ENCODE peak calls at places on chromosomes 5 and 9, in seven cellular contexts. N is adrenal gland; H is CD4-positive, alpha-beta memory T cell; A is Panc1; B is Karpas-422; Q is coronary artery; T is iPS DF 6.9. Y is an unnamed sample.

GRCh38 chr5:145056805-145057204 is 778.3 kb downstream of the PRELID2 start:
- DNase-seq in T (no peak), H (no peak), A (no peak), B (no peak), Q (no peak), N (no peak), Y (no peak)

GRCh38 chr5:73948289-73948688 is 322.3 kb downstream of the ARHGEF28 start:
- DNase-seq in Q (no peak), N (no peak), A (no peak), H (no peak), T (no peak), B (no peak), Y (no peak)

GRCh38 chr9:134898319-134898718 is 17.7 kb downstream of the FCN2 start:
- DNase-seq in H (no peak), Q (no peak), B (no peak), N (peak; percentile 11), A (no peak), T (no peak), Y (no peak)

GRCh38 chr9:12818431-12819000 is 43.7 kb downstream of the LURAP1L start:
- DNase-seq in T (no peak), B (no peak), N (no peak), H (no peak), A (no peak), Q (no peak), Y (no peak)

GRCh38 chr5:179385892-179386291 is 40.6 kb upstream of the ADAMTS2 start:
- DNase-seq in B (no peak), H (no peak), T (no peak), A (no peak), Q (peak; percentile 26), N (peak; percentile 4), Y (no peak)

GRCh38 chr5:127011151-127011550 is 19.2 kb downstream of the MARCHF3 start:
- DNase-seq in B (no peak), H (no peak), T (no peak), Q (no peak), A (no peak), N (no peak), Y (no peak)

GRCh38 chr9:32344551-32345182 is 39.8 kb upstream of the ACO1 start:
- DNase-seq in Q (no peak), H (no peak), B (no peak), T (peak; percentile 75), A (no peak), N (no peak), Y (no peak)

GRCh38 chr5:157459715-157460599 is at the start of gene NIPAL4:
- DNase-seq in N (no peak), T (no peak), H (peak; percentile 23), A (no peak), Q (peak; percentile 73), B (no peak), Y (no peak)

GRCh38 chr9:126295936-126296600 is 30.6 kb upstream of the MVB12B start:
- DNase-seq in H (no peak), Q (no peak), T (no peak), N (no peak), A (no peak), B (no peak), Y (no peak)

GRCh38 chr5:36651775-36652685 is 45.6 kb downstream of the SLC1A3 start:
- DNase-seq in Q (no peak), A (no peak), T (no peak), H (no peak), N (no peak), B (no peak), Y (no peak)

GRCh38 chr5:163505475-163506457 is at the start of gene MAT2B:
- DNase-seq in Q (peak; percentile 95), T (peak; percentile 87), A (peak; percentile 75), H (peak; percentile 95), N (peak; percentile 95), B (peak; percentile 98), Y (peak; percentile 96)

GRCh38 chr9:88835038-88835466 is 156.2 kb upstream of the S1PR3 start:
- DNase-seq in N (no peak), T (no peak), B (no peak), H (peak; percentile 56), A (no peak), Q (no peak), Y (peak; percentile 28)

GRCh38 chr5:156230887-156231286 is 96.1 kb upstream of the SGCD start:
- DNase-seq in Q (no peak), T (no peak), N (no peak), H (no peak), B (no peak), A (no peak), Y (no peak)

GRCh38 chr9:126376903-126377342 is 50.3 kb downstream of the MVB12B start:
- DNase-seq in H (no peak), Q (no peak), N (no peak), B (no peak), A (no peak), T (no peak), Y (no peak)

GRCh38 chr9:13817754-13818278 is 496.1 kb downstream of the NFIB start:
- DNase-seq in H (no peak), A (no peak), N (no peak), T (no peak), B (no peak), Q (no peak), Y (no peak)

GRCh38 chr5:170861855-170862766 is at the start of gene RANBP17:
- DNase-seq in B (no peak), H (no peak), Q (no peak), A (no peak), T (peak; percentile 43), N (peak; percentile 74), Y (no peak)

GRCh38 chr5:135069016-135069770 is 35.2 kb upstream of the PITX1 start:
- DNase-seq in A (no peak), B (no peak), Q (no peak), H (no peak), T (no peak), N (no peak), Y (no peak)

GRCh38 chr5:97478513-97478912 is 295.5 kb upstream of the RIOK2 start:
- DNase-seq in A (no peak), Q (no peak), T (no peak), N (no peak), H (no peak), B (no peak), Y (no peak)

GRCh38 chr5:38719916-38720315 is 125.9 kb upstream of the OSMR start:
- DNase-seq in T (no peak), H (no peak), A (no peak), B (no peak), N (no peak), Q (no peak), Y (no peak)

GRCh38 chr9:99677281-99677680 is 144.4 kb upstream of the NR4A3 start:
- DNase-seq in H (no peak), N (no peak), T (no peak), A (no peak), Q (no peak), B (no peak), Y (no peak)

GRCh38 chr5:141272906-141273305 is 27.7 kb downstream of the PCDHB15 start:
- DNase-seq in B (peak; percentile 51), T (peak; percentile 5), A (no peak), Q (no peak), H (no peak), N (no peak), Y (peak; percentile 23)

GRCh38 chr5:75568202-75568601 is 43.1 kb upstream of the ANKDD1B start:
- DNase-seq in N (no peak), A (no peak), T (no peak), B (no peak), H (no peak), Q (no peak), Y (no peak)

GRCh38 chr5:75567710-75568109 is 43.5 kb upstream of the ANKDD1B start:
- DNase-seq in Q (no peak), N (no peak), B (peak; percentile 44), T (no peak), A (no peak), H (no peak), Y (no peak)

GRCh38 chr5:75574791-75575190 is 36.5 kb upstream of the ANKDD1B start:
- DNase-seq in H (no peak), B (peak; percentile 53), A (no peak), N (no peak), T (no peak), Q (no peak), Y (no peak)

GRCh38 chr5:75566710-75567309 is 44.4 kb upstream of the ANKDD1B start:
- DNase-seq in T (no peak), B (peak; percentile 67), N (no peak), H (peak; percentile 14), Q (no peak), A (peak; percentile 86), Y (no peak)

DNA sequence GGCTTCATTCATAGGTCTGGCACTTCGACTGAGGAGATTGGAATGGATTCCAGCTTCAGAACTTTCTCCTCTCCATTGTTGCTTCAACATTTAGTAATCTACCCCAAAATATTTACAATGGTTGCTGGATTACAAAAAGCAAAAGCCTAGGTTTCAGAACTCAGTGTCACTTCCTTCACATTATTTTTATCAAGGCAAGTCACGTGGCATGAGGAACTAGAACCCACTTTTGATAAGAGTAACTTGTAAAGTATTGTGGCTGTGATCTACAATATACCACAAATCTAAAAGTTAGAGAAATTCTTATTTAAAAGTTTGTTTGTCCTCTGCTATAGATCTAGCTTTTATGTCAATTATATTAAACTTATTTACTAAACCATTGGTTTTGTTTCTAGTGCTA is 39.7 kb upstream of the ANKDD1B start:
- DNase-seq in T (no peak), A (no peak), N (no peak), H (no peak), B (no peak), Q (no peak), Y (no peak)
- H3K27ac ChIP-seq in T (no peak overlapping the region), A (no peak overlapping the region), N (no peak overlapping the region), H (no peak overlapping the region), B (no peak overlapping the region), Q (no peak overlapping the region), Y (no peak overlapping the region)

GRCh38 chr5:72156921-72157320 is 49.6 kb downstream of the MAP1B start:
- DNase-seq in A (no peak), H (no peak), Q (no peak), T (no peak), B (no peak), N (no peak), Y (no peak)

GRCh38 chr5:72160299-72160698 is 53.0 kb downstream of the MAP1B start:
- DNase-seq in T (no peak), N (no peak), H (no peak), B (no peak), A (no peak), Q (no peak), Y (no peak)

GRCh38 chr5:72160959-72161358 is 53.7 kb downstream of the MAP1B start:
- DNase-seq in A (no peak), Q (no peak), H (no peak), T (no peak), B (no peak), N (no peak), Y (no peak)

GRCh38 chr5:72161951-72162350 is 54.7 kb downstream of the MAP1B start:
- DNase-seq in T (no peak), H (no peak), B (no peak), N (no peak), Q (no peak), A (no peak), Y (no peak)

GRCh38 chr5:72159501-72159911 is 52.2 kb downstream of the MAP1B start:
- DNase-seq in A (no peak), N (no peak), T (no peak), H (no peak), Q (no peak), B (no peak), Y (no peak)
- H3K27ac ChIP-seq in A (no peak overlapping the region), N (no peak overlapping the region), T (no peak overlapping the region), H (no peak overlapping the region), Q (peak overlapping the region; percentile 17), B (no peak overlapping the region), Y (no peak overlapping the region)

GRCh38 chr9:91163441-91163772 is 198.3 kb downstream of the AUH start:
- DNase-seq in Q (peak; percentile 56), N (no peak), A (no peak), T (no peak), H (no peak), B (no peak), Y (no peak)
- H3K27ac ChIP-seq in Q (no peak overlapping the region), N (no peak overlapping the region), A (no peak overlapping the region), T (no peak overlapping the region), H (no peak overlapping the region), B (no peak overlapping the region), Y (no peak overlapping the region)

GRCh38 chr9:98168153-98168780 is 24.2 kb downstream of the CORO2A start:
- DNase-seq in N (no peak), B (peak; percentile 45), Q (no peak), A (no peak), H (no peak), T (no peak), Y (no peak)
- H3K27ac ChIP-seq in N (no peak overlapping the region), B (peak overlapping the region; percentile 83), Q (no peak overlapping the region), A (no peak overlapping the region), H (no peak overlapping the region), T (no peak overlapping the region), Y (no peak overlapping the region)